ENCODE peak calls at places on chromosomes 11 and 22, in seven cellular contexts. E, Y, I, C, J, H and R are unnamed samples.

GRCh38 chr11:64238076-64238475 is 2.8 kb upstream of the FKBP2 start:
- DNase-seq in H (no peak), J (no peak), Y (no peak), I (no peak), E (no peak), C (no peak), R (no peak)

GRCh38 chr11:45928535-45929215 is 6.2 kb downstream of the LARGE2 start:
- DNase-seq in C (no peak), Y (no peak), E (peak), H (no peak), J (no peak), I (no peak), R (no peak)

GRCh38 chr22:41092023-41092817 is at the start of gene EP300:
- DNase-seq in Y (peak), I (peak), H (peak), C (peak), E (peak), J (peak), R (peak)

GRCh38 chr11:2585566-2586090 is 114.2 kb downstream of the KCNQ1OT1 start:
- DNase-seq in H (no peak), Y (peak), I (no peak), E (peak), J (no peak), C (no peak), R (no peak)

GRCh38 chr11:19453893-19454292 is 213.1 kb upstream of the E2F8 start:
- DNase-seq in Y (no peak), J (no peak), E (no peak), C (no peak), H (peak), I (no peak), R (no peak)

GRCh38 chr11:115439385-115439784 is 64.8 kb downstream of the CADM1 start:
- DNase-seq in H (peak), J (no peak), I (no peak), E (no peak), Y (no peak), C (no peak), R (no peak)

GRCh38 chr11:57662893-57663292 is 5.0 kb upstream of the ZDHHC5 start:
- DNase-seq in I (no peak), C (peak), H (no peak), Y (no peak), J (no peak), E (no peak), R (no peak)

GRCh38 chr22:46450931-46451660 is 86.3 kb downstream of the CELSR1 start:
- DNase-seq in Y (no peak), E (no peak), C (no peak), H (no peak), J (no peak), I (no peak), R (no peak)

GRCh38 chr11:29432719-29433325 is 584.0 kb downstream of the KCNA4 start:
- DNase-seq in E (no peak), H (peak), C (peak), Y (no peak), J (no peak), I (no peak), R (no peak)

GRCh38 chr22:50308986-50309600 is 1.6 kb upstream of the PLXNB2 start:
- DNase-seq in E (no peak), J (no peak), Y (no peak), H (no peak), I (no peak), C (no peak), R (no peak)

GRCh38 chr22:37559521-37559900 is 769 bp upstream of the CDC42EP1 start:
- DNase-seq in I (no peak), C (no peak), E (no peak), Y (no peak), H (no peak), J (no peak), R (no peak)

GRCh38 chr11:44621140-44621681 is 55.7 kb downstream of the CD82 start:
- DNase-seq in H (peak), E (peak), I (peak), J (peak), Y (peak), C (peak), R (peak)

GRCh38 chr22:29199702-29200400 is 5.8 kb upstream of the EMID1 start:
- DNase-seq in I (no peak), H (no peak), E (no peak), C (no peak), Y (no peak), J (no peak), R (no peak)

GRCh38 chr11:102662607-102663006 is 37.5 kb upstream of the MMP20 start:
- DNase-seq in I (no peak), C (no peak), E (no peak), J (no peak), Y (no peak), H (no peak), R (no peak)

GRCh38 chr22:50010676-50011446 is 1.7 kb downstream of the IL17REL start:
- DNase-seq in Y (no peak), I (no peak), J (no peak), E (peak), C (no peak), H (no peak), R (no peak)

GRCh38 chr11:34823197-34823596 is 93.0 kb downstream of the APIP start:
- DNase-seq in J (no peak), I (no peak), C (no peak), E (no peak), Y (no peak), H (no peak), R (peak)

GRCh38 chr11:96162816-96163499 is 180.0 kb downstream of the MAML2 start:
- DNase-seq in E (no peak), Y (no peak), C (peak), H (peak), J (no peak), I (no peak), R (peak)

GRCh38 chr11:65870307-65870658 is 2.3 kb downstream of the EFEMP2 start:
- DNase-seq in I (no peak), C (no peak), E (no peak), H (no peak), Y (no peak), J (no peak), R (no peak)

GRCh38 chr11:33147559-33147958 is 13.7 kb downstream of the CSTF3 start:
- DNase-seq in Y (no peak), C (no peak), I (no peak), H (peak), E (no peak), J (no peak), R (no peak)

GRCh38 chr11:36385121-36385530 is 89.0 kb downstream of the PRR5L start:
- DNase-seq in Y (no peak), E (no peak), H (peak), C (peak), I (no peak), J (no peak), R (peak)

GRCh38 chr22:17130199-17130598 is 9.0 kb upstream of the TMEM121B start:
- DNase-seq in C (no peak), E (no peak), H (no peak), Y (no peak), J (no peak), I (no peak), R (no peak)